ENCODE peak calls at places on chromosomes 11 and 22, in seven cellular contexts. One of them, this sample, is unnamed.

GRCh38 chr22:50286701-50287318 is 16.6 kb upstream of the MAPK11 start:
- DNase-seq in endothelial cell: no peak
- DNase-seq in A673: no peak
- DNase-seq in CD4-positive, alpha-beta T cell: no peak
- DNase-seq in neural crest cell: no peak
- DNase-seq in WERI-Rb-1: no peak
- DNase-seq in WTC11: no peak
- DNase-seq in this sample: no peak

GRCh38 chr11:46296520-46297448 is 19.3 kb downstream of the CREB3L1 start:
- DNase-seq in endothelial cell: peak
- DNase-seq in A673: peak
- DNase-seq in CD4-positive, alpha-beta T cell: no peak
- DNase-seq in neural crest cell: peak
- DNase-seq in WERI-Rb-1: peak
- DNase-seq in WTC11: peak
- DNase-seq in this sample: peak

GRCh38 chr11:35227551-35228341 is 88.8 kb downstream of the CD44 start:
- DNase-seq in endothelial cell: no peak
- DNase-seq in A673: peak
- DNase-seq in CD4-positive, alpha-beta T cell: no peak
- DNase-seq in neural crest cell: no peak
- DNase-seq in WERI-Rb-1: no peak
- DNase-seq in WTC11: no peak
- DNase-seq in this sample: no peak

GRCh38 chr11:88174627-88175003 is 628 bp downstream of the RAB38 start:
- DNase-seq in endothelial cell: peak
- DNase-seq in A673: peak
- DNase-seq in CD4-positive, alpha-beta T cell: no peak
- DNase-seq in neural crest cell: peak
- DNase-seq in WERI-Rb-1: peak
- DNase-seq in WTC11: peak
- DNase-seq in this sample: peak

GRCh38 chr22:44341431-44342346 is 28.9 kb upstream of the SHISAL1 start:
- DNase-seq in endothelial cell: no peak
- DNase-seq in A673: no peak
- DNase-seq in CD4-positive, alpha-beta T cell: no peak
- DNase-seq in neural crest cell: no peak
- DNase-seq in WERI-Rb-1: peak
- DNase-seq in WTC11: no peak
- DNase-seq in this sample: peak

GRCh38 chr22:36838119-36839030 is 21.5 kb upstream of the PVALB start:
- DNase-seq in endothelial cell: no peak
- DNase-seq in A673: no peak
- DNase-seq in CD4-positive, alpha-beta T cell: no peak
- DNase-seq in neural crest cell: no peak
- DNase-seq in WERI-Rb-1: no peak
- DNase-seq in WTC11: no peak
- DNase-seq in this sample: no peak

GRCh38 chr11:86116386-86116726 is 47.5 kb upstream of the PICALM start:
- DNase-seq in endothelial cell: no peak
- DNase-seq in A673: no peak
- DNase-seq in CD4-positive, alpha-beta T cell: no peak
- DNase-seq in neural crest cell: no peak
- DNase-seq in WERI-Rb-1: no peak
- DNase-seq in WTC11: no peak
- DNase-seq in this sample: no peak

GRCh38 chr22:32444068-32444467 is 20.2 kb downstream of the BPIFC start:
- DNase-seq in endothelial cell: peak
- DNase-seq in A673: peak
- DNase-seq in CD4-positive, alpha-beta T cell: no peak
- DNase-seq in neural crest cell: no peak
- DNase-seq in WERI-Rb-1: peak
- DNase-seq in WTC11: peak
- DNase-seq in this sample: peak

GRCh38 chr11:67316882-67317364 is 13.6 kb downstream of the SSH3 start:
- DNase-seq in endothelial cell: no peak
- DNase-seq in A673: no peak
- DNase-seq in CD4-positive, alpha-beta T cell: no peak
- DNase-seq in neural crest cell: no peak
- DNase-seq in WERI-Rb-1: no peak
- DNase-seq in WTC11: no peak
- DNase-seq in this sample: no peak

GRCh38 chr22:48890693-48891554 is 936.7 kb downstream of the BRD1 start:
- DNase-seq in endothelial cell: no peak
- DNase-seq in A673: no peak
- DNase-seq in CD4-positive, alpha-beta T cell: no peak
- DNase-seq in neural crest cell: no peak
- DNase-seq in WERI-Rb-1: no peak
- DNase-seq in WTC11: no peak
- DNase-seq in this sample: no peak

GRCh38 chr22:29334696-29335344 is 19.3 kb upstream of the RASL10A start:
- DNase-seq in endothelial cell: no peak
- DNase-seq in A673: no peak
- DNase-seq in CD4-positive, alpha-beta T cell: no peak
- DNase-seq in neural crest cell: no peak
- DNase-seq in WERI-Rb-1: no peak
- DNase-seq in WTC11: no peak
- DNase-seq in this sample: no peak

GRCh38 chr11:47538741-47539575 is 14.0 kb downstream of the CELF1 start:
- DNase-seq in endothelial cell: no peak
- DNase-seq in A673: peak
- DNase-seq in CD4-positive, alpha-beta T cell: no peak
- DNase-seq in neural crest cell: no peak
- DNase-seq in WERI-Rb-1: no peak
- DNase-seq in WTC11: no peak
- DNase-seq in this sample: no peak

GRCh38 chr11:76419896-76420295 is 24.9 kb upstream of the EMSY start:
- DNase-seq in endothelial cell: peak
- DNase-seq in A673: peak
- DNase-seq in CD4-positive, alpha-beta T cell: no peak
- DNase-seq in neural crest cell: no peak
- DNase-seq in WERI-Rb-1: peak
- DNase-seq in WTC11: peak
- DNase-seq in this sample: peak

GRCh38 chr11:34266987-34267386 is 90.8 kb downstream of the ABTB2 start:
- DNase-seq in endothelial cell: no peak
- DNase-seq in A673: peak
- DNase-seq in CD4-positive, alpha-beta T cell: no peak
- DNase-seq in neural crest cell: no peak
- DNase-seq in WERI-Rb-1: no peak
- DNase-seq in WTC11: no peak
- DNase-seq in this sample: no peak

GRCh38 chr11:92932023-92932422 is 37.4 kb upstream of the MTNR1B start:
- DNase-seq in endothelial cell: no peak
- DNase-seq in A673: peak
- DNase-seq in CD4-positive, alpha-beta T cell: no peak
- DNase-seq in neural crest cell: no peak
- DNase-seq in WERI-Rb-1: no peak
- DNase-seq in WTC11: no peak
- DNase-seq in this sample: peak

GRCh38 chr22:24424001-24424900 is 3.1 kb upstream of the ADORA2A start:
- DNase-seq in endothelial cell: no peak
- DNase-seq in A673: no peak
- DNase-seq in CD4-positive, alpha-beta T cell: peak
- DNase-seq in neural crest cell: no peak
- DNase-seq in WERI-Rb-1: no peak
- DNase-seq in WTC11: peak
- DNase-seq in this sample: peak

GRCh38 chr22:19605508-19606331 is 81.5 kb upstream of the CLDN5 start:
- DNase-seq in endothelial cell: no peak
- DNase-seq in A673: no peak
- DNase-seq in CD4-positive, alpha-beta T cell: no peak
- DNase-seq in neural crest cell: no peak
- DNase-seq in WERI-Rb-1: no peak
- DNase-seq in WTC11: no peak
- DNase-seq in this sample: no peak

GRCh38 chr11:8025816-8026215 is 38.7 kb downstream of the EIF3F start:
- DNase-seq in endothelial cell: no peak
- DNase-seq in A673: no peak
- DNase-seq in CD4-positive, alpha-beta T cell: no peak
- DNase-seq in neural crest cell: no peak
- DNase-seq in WERI-Rb-1: no peak
- DNase-seq in WTC11: no peak
- DNase-seq in this sample: no peak

GRCh38 chr11:100619484-100619883 is 67.6 kb upstream of the ARHGAP42 start:
- DNase-seq in endothelial cell: no peak
- DNase-seq in A673: peak
- DNase-seq in CD4-positive, alpha-beta T cell: no peak
- DNase-seq in neural crest cell: no peak
- DNase-seq in WERI-Rb-1: no peak
- DNase-seq in WTC11: no peak
- DNase-seq in this sample: no peak

GRCh38 chr22:32853662-32854061 is 52.2 kb downstream of the TIMP3 start:
- DNase-seq in endothelial cell: no peak
- DNase-seq in A673: no peak
- DNase-seq in CD4-positive, alpha-beta T cell: no peak
- DNase-seq in neural crest cell: no peak
- DNase-seq in WERI-Rb-1: no peak
- DNase-seq in WTC11: no peak
- DNase-seq in this sample: no peak

DNA sequence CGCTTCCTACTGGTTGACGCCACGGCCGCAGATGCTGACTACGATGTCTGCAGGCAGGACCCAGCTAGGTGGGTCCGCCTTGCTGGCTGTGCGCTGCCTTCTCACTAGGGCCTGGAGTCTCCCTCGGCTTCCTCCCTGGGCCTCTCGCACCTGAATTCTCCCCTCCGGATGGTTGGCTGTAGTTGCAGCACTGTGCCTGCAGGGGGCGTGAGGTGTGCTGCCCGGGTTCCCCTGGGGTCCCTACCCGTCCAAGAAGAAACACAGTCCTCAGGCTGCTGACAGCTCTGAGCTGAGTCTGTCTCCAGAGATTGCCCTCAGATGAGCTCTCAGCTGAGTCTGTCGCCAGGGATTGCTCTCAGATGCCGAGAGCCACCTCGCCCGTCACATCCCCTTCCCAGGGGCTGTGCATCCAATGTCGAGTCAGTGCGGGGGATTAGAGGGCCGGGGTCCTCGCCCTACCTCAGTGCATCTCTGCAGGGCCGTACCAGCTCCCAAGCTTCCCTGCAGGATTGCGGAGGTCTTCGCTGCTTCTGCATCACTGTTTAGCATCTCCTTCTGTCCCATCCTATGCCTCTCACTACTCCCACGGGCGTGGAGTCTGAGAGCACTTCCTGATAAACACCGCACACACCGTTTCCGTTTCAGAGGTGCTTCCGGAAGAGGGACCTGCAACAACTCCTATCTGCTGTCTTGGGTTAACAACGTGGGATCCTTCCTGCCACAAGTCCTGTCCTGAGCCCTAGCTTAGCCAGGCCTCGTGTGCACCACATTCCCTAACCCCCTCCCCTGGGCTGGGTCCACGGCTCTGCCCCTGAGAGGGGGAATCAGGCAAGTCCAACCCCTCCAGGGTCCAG is 196.9 kb downstream of the CSNK2A3 start:
- DNase-seq in endothelial cell: peak
- DNase-seq in A673: peak
- DNase-seq in CD4-positive, alpha-beta T cell: peak
- DNase-seq in neural crest cell: peak
- DNase-seq in WERI-Rb-1: peak
- DNase-seq in WTC11: peak
- DNase-seq in this sample: peak
- TF ChIP-seq CTCF in endothelial cell: peak
- TF ChIP-seq CTCF in A673: peak
- TF ChIP-seq CTCF in CD4-positive, alpha-beta T cell: peak
- TF ChIP-seq CTCF in neural crest cell: peak
- TF ChIP-seq CTCF in WERI-Rb-1: peak
- TF ChIP-seq CTCF in WTC11: peak
- TF ChIP-seq CTCF in this sample: peak

GRCh38 chr11:83881428-83881827 is 595.3 kb upstream of the CCDC90B start:
- DNase-seq in endothelial cell: no peak
- DNase-seq in A673: peak
- DNase-seq in CD4-positive, alpha-beta T cell: no peak
- DNase-seq in neural crest cell: no peak
- DNase-seq in WERI-Rb-1: no peak
- DNase-seq in WTC11: no peak
- DNase-seq in this sample: no peak
- TF ChIP-seq CTCF in endothelial cell: no peak
- TF ChIP-seq CTCF in A673: peak
- TF ChIP-seq CTCF in CD4-positive, alpha-beta T cell: no peak
- TF ChIP-seq CTCF in neural crest cell: no peak
- TF ChIP-seq CTCF in WERI-Rb-1: peak
- TF ChIP-seq CTCF in WTC11: no peak
- TF ChIP-seq CTCF in this sample: peak

DNA sequence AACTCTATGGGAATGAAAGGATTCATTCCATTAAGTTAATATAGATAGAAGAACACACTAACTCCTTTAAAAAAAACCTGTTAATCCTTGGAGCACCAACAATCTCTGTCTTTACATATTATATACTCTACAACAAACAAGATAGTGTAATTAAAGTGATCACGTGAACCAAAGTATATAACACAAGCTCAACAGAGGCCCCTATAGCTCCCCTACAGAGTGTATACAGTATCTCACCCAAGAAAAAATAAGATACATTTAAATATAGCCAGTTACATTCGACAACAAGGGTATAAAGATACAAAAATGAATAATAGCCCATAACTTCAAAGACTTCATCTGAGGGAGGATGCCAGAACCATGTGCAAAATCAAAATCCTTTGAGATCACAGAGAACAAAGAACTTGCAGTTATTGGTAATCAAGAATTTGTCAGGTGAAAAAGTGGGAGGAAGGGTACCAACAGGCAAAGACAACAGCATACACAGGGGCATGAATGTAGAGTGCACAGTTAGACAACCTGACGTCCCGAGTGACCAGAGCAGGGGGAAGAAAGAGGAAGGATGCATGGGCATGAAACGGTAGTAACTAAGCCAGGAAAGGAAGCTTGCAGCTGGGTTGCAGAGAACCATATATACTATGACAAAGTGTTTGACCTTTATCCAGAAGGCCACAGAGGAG is 4.7 kb downstream of the FCHSD2 start:
- DNase-seq in endothelial cell: no peak
- DNase-seq in A673: no peak
- DNase-seq in CD4-positive, alpha-beta T cell: no peak
- DNase-seq in neural crest cell: no peak
- DNase-seq in WERI-Rb-1: no peak
- DNase-seq in WTC11: no peak
- DNase-seq in this sample: no peak
- TF ChIP-seq CTCF in endothelial cell: no peak
- TF ChIP-seq CTCF in A673: no peak
- TF ChIP-seq CTCF in CD4-positive, alpha-beta T cell: no peak
- TF ChIP-seq CTCF in neural crest cell: peak
- TF ChIP-seq CTCF in WERI-Rb-1: no peak
- TF ChIP-seq CTCF in WTC11: no peak
- TF ChIP-seq CTCF in this sample: peak

DNA sequence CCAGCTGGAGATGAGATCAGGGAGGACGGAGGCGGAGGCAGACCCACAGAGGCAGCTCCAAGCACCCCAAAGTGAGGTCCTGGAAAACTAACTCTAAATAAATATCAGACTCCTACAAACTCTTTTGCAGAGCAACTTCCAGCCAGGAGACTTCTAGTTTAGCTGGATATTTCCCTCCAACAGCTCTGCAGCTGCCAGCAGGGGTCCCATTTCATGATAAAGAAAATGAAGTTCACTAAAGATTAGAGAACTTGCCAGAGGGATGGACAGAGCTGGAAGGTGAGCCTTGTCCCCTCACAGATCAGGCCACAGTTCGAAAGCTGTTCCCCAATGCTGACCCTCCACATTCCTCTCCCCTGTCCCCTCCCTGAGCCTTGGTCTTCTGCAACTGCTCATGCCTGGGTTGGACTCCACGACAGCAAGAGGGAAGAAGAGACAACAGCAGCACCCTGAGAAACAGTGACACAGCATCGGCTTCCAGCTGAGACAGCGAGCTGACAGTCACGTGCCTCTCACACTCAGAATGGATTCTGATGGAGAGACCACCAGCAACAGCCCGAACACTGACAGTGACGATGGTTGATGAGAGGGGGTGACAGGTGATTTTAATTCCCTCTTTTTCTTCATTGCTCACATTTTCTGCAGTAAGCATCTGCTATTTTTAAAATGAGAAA is 5.7 kb downstream of the CARS1 start:
- DNase-seq in endothelial cell: no peak
- DNase-seq in A673: peak
- DNase-seq in CD4-positive, alpha-beta T cell: no peak
- DNase-seq in neural crest cell: no peak
- DNase-seq in WERI-Rb-1: peak
- DNase-seq in WTC11: no peak
- DNase-seq in this sample: no peak
- TF ChIP-seq CTCF in endothelial cell: no peak
- TF ChIP-seq CTCF in A673: peak
- TF ChIP-seq CTCF in CD4-positive, alpha-beta T cell: no peak
- TF ChIP-seq CTCF in neural crest cell: peak
- TF ChIP-seq CTCF in WERI-Rb-1: no peak
- TF ChIP-seq CTCF in WTC11: no peak
- TF ChIP-seq CTCF in this sample: no peak